ENCODE peak calls at places on chromosomes 6 and 20, in ten cellular contexts. Q, U, I, M, Y, P, K, T, L and G are unnamed samples.
A peak's percentile ranks its signal among the peaks of the same experiment; 100 is the strongest.

GRCh38 chr6:73782911-73783310 is 86.9 kb downstream of the CD109 start:
- DNase-seq in Q (no peak), U (no peak), I (no peak), M (no peak), Y (no peak), P (no peak), K (no peak), T (no peak), L (no peak), G (no peak)

GRCh38 chr20:46057856-46058655 is 29.0 kb downstream of the SLC12A5 start:
- DNase-seq in Q (peak; percentile 59), U (peak; percentile 49), I (no peak), M (peak; percentile 62), Y (no peak), P (no peak), K (no peak), T (peak; percentile 45), L (peak; percentile 21), G (no peak)

GRCh38 chr6:142744836-142745235 is 200.1 kb downstream of the HIVEP2 start:
- DNase-seq in Q (no peak), U (no peak), I (no peak), M (no peak), Y (no peak), P (no peak), K (no peak), T (no peak), L (no peak), G (no peak)

GRCh38 chr6:170227521-170227983 is 63.3 kb downstream of the DLL1 start:
- DNase-seq in Q (no peak), U (no peak), I (no peak), M (no peak), Y (no peak), P (no peak), K (peak; percentile 9), T (no peak), L (peak; percentile 32), G (no peak)

GRCh38 chr6:69867075-69867911 is 937 bp downstream of the COL19A1 start:
- DNase-seq in Q (peak; percentile 41), U (peak; percentile 64), I (peak; percentile 0), M (peak; percentile 29), Y (no peak), P (no peak), K (peak; percentile 30), T (peak; percentile 90), L (peak; percentile 57), G (no peak)

GRCh38 chr6:164097557-164098398 is 683.3 kb downstream of the QKI start:
- DNase-seq in Q (no peak), U (no peak), I (no peak), M (peak; percentile 47), Y (no peak), P (no peak), K (no peak), T (peak; percentile 29), L (no peak), G (no peak)

GRCh38 chr6:20751293-20751946 is 217.2 kb downstream of the CDKAL1 start:
- DNase-seq in Q (no peak), U (no peak), I (no peak), M (peak; percentile 66), Y (no peak), P (no peak), K (no peak), T (no peak), L (no peak), G (no peak)

GRCh38 chr6:70717038-70717801 is 49.5 kb downstream of the SMAP1 start:
- DNase-seq in Q (no peak), U (no peak), I (no peak), M (no peak), Y (no peak), P (no peak), K (no peak), T (no peak), L (no peak), G (no peak)

GRCh38 chr6:165455488-165455887 is 146.1 kb upstream of the C6orf118 start:
- DNase-seq in Q (no peak), U (no peak), I (no peak), M (no peak), Y (no peak), P (no peak), K (no peak), T (no peak), L (no peak), G (no peak)
- TF ChIP-seq CTCF in Q (no peak), U (no peak), I (no peak), M (no peak), Y (no peak), P (no peak), K (no peak), T (no peak), L (no peak), G (no peak)

GRCh38 chr6:150036081-150036480 is 10.7 kb upstream of the RAET1L start:
- DNase-seq in Q (no peak), U (no peak), I (no peak), M (no peak), Y (no peak), P (no peak), K (no peak), T (no peak), L (no peak), G (peak; percentile 28)

GRCh38 chr6:150033197-150033771 is 8.0 kb upstream of the RAET1L start:
- DNase-seq in Q (no peak), U (no peak), I (no peak), M (no peak), Y (no peak), P (no peak), K (no peak), T (no peak), L (no peak), G (peak; percentile 44)

GRCh38 chr6:150043096-150043495 is 17.8 kb upstream of the RAET1L start:
- DNase-seq in Q (no peak), U (no peak), I (no peak), M (no peak), Y (no peak), P (no peak), K (no peak), T (no peak), L (no peak), G (no peak)

GRCh38 chr6:150037526-150038201 is 12.3 kb upstream of the RAET1L start:
- DNase-seq in Q (no peak), U (no peak), I (no peak), M (no peak), Y (no peak), P (no peak), K (no peak), T (peak; percentile 1), L (no peak), G (no peak)

DNA sequence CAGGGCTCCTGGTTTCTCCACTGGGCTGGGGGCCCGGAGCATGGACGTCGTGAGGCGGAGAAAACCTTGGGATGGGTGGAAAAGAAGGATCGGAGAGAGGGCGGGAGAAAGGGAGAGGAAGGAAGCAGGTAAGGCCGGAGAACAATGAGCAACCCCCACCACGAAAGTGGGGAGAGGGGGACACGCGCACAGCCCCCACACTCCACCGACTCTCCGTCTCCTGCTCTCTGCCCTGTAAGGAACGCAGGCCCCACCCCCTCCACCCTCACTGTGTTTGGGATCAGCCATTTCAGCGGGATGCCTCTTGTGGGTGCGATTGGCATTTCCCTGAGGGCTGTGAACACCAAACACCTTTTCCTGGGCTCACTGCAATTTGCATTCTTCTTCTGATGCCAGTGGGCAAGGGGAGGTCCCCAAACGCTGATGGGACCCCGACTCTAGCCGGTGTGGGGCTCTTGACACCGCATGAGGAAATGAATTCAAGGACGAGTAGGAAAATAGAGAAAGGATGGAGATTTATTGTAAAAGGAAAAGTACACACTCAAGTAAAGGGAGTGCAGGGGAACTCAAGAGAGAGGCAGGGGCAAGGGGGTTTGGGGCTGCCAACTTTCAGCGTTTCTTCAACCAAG is 13.0 kb upstream of the RAET1L start:
- DNase-seq in Q (no peak), U (no peak), I (no peak), M (no peak), Y (no peak), P (no peak), K (no peak), T (no peak), L (no peak), G (no peak)
- H3K4me1 ChIP-seq in Q (peaks cover 14% of the 10 kb centered on the region), U (peaks cover 9% of the 10 kb centered on the region), I (peaks cover 5% of the 10 kb centered on the region), M (no peaks in the 10 kb centered on the region), Y (peaks cover 5% of the 10 kb centered on the region), P (no peaks in the 10 kb centered on the region), K (peaks cover 5% of the 10 kb centered on the region), T (peaks cover 5% of the 10 kb centered on the region), L (peaks cover 15% of the 10 kb centered on the region), G (peaks cover 4% of the 10 kb centered on the region)

GRCh38 chr6:36336779-36337194 is at the start of gene BNIP5:
- DNase-seq in Q (no peak), U (no peak), I (no peak), M (no peak), Y (no peak), P (no peak), K (no peak), T (no peak), L (no peak), G (no peak)

GRCh38 chr6:36334343-36334742 is 2.3 kb downstream of the BNIP5 start:
- DNase-seq in Q (peak; percentile 22), U (no peak), I (no peak), M (no peak), Y (no peak), P (no peak), K (no peak), T (no peak), L (no peak), G (no peak)

GRCh38 chr6:36336210-36336588 is 489 bp downstream of the BNIP5 start:
- DNase-seq in Q (no peak), U (no peak), I (no peak), M (no peak), Y (no peak), P (no peak), K (no peak), T (no peak), L (no peak), G (no peak)

GRCh38 chr6:36334832-36335459 is 1.7 kb downstream of the BNIP5 start:
- DNase-seq in Q (peak; percentile 4), U (no peak), I (no peak), M (no peak), Y (no peak), P (no peak), K (no peak), T (no peak), L (peak; percentile 50), G (no peak)

DNA sequence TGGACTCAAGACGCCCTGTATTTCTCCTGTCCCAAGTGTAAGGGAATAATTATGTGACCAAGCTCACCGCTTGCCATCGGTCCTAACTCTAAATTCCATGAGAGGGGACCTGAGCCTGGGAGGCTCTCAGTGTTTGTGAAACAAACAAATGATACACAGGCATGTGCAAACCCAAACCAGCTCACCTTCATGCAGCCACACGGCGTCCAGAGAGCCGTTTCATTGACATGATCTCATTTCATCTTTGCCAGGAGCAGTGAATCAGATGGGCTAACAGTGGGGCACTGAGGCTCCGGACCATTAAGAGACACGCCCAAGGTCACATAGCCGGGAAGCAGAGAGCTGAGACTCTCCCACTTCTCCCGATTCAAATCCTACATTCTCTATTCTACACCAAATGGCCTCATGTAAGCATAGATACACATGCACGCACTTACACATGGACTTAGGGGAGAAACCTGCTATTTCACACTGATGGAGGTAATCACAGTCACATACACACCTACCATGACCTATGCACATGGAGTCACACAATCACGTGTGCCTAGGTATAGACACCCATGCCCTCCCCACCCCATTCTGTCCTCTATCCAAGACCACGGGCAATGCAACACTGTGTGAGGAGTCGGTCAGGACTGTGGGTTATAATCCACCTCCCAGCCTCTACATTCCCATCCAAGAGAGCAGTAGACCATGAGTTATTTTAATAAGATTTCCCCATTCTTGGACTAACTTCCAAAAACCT is 1.1 kb downstream of the BNIP5 start:
- DNase-seq in Q (peak; percentile 3), U (no peak), I (no peak), M (no peak), Y (no peak), P (no peak), K (no peak), T (no peak), L (no peak), G (no peak)
- TF ChIP-seq CTCF in Q (no peak), U (no peak), I (no peak), M (no peak), Y (no peak), P (no peak), K (no peak), T (no peak), L (no peak), G (no peak)

GRCh38 chr6:111832833-111833418 is 40.3 kb downstream of the FYN start:
- DNase-seq in Q (no peak), U (no peak), I (no peak), M (no peak), Y (no peak), P (no peak), K (no peak), T (no peak), L (no peak), G (no peak)
- H3K4me1 ChIP-seq in Q (no peaks in the 10 kb centered on the region), U (no peaks in the 10 kb centered on the region), I (no peaks in the 10 kb centered on the region), M (no peaks in the 10 kb centered on the region), Y (no peaks in the 10 kb centered on the region), P (no peaks in the 10 kb centered on the region), K (peaks cover 3% of the 10 kb centered on the region), T (peaks cover 31% of the 10 kb centered on the region), L (no peaks in the 10 kb centered on the region), G (no peaks in the 10 kb centered on the region)